ENCODE peak calls at places on chromosomes 6 and 20, in six cellular contexts. A is GM12878, K is K562, R is HCT116, P is HepG2, D is SK-N-SH. F is an unnamed sample.

GRCh38 chr20:16752901-16753300 is 4.7 kb downstream of the OTOR start:
- DNase-seq in K (no peak), P (no peak), A (no peak), D (no peak), R (no peak), F (no peak)

GRCh38 chr6:3438190-3439167 is 18.4 kb downstream of the SLC22A23 start:
- DNase-seq in D (no peak), R (no peak), P (peak; percentile 68), K (no peak), A (no peak), F (no peak)

GRCh38 chr20:584375-585301 is 25.5 kb downstream of the TCF15 start:
- DNase-seq in P (peak; percentile 35), D (no peak), K (peak; percentile 51), A (no peak), R (peak; percentile 43), F (no peak)

GRCh38 chr20:59131541-59132285 is 31.9 kb upstream of the ZNF831 start:
- DNase-seq in R (no peak), K (no peak), D (no peak), P (no peak), A (no peak), F (no peak)

GRCh38 chr6:36386495-36387439 is 702 bp downstream of the ETV7 start:
- DNase-seq in D (peak; percentile 58), R (no peak), P (no peak), K (peak; percentile 26), A (no peak), F (no peak)

GRCh38 chr6:42047790-42048405 is 2.4 kb upstream of the TAF8 start:
- DNase-seq in D (peak; percentile 53), P (no peak), R (no peak), K (no peak), A (no peak), F (no peak)

GRCh38 chr6:147756000-147756399 is 247.5 kb downstream of the SAMD5 start:
- DNase-seq in D (no peak), K (no peak), R (no peak), P (no peak), A (no peak), F (no peak)

GRCh38 chr6:145758086-145758485 is 22.8 kb upstream of the EPM2A start:
- DNase-seq in R (no peak), P (no peak), K (no peak), A (no peak), D (no peak), F (no peak)

GRCh38 chr20:63696311-63696627 is 183 bp upstream of the TNFRSF6B start:
- DNase-seq in K (no peak), D (no peak), A (no peak), P (no peak), R (peak; percentile 40), F (no peak)

GRCh38 chr6:125742024-125742423 is 7.4 kb upstream of the HEY2 start:
- DNase-seq in R (no peak), P (no peak), A (no peak), D (no peak), K (no peak), F (no peak)

GRCh38 chr6:44624226-44624625 is 236.7 kb downstream of the CDC5L start:
- DNase-seq in D (no peak), P (no peak), R (no peak), K (no peak), A (no peak), F (no peak)

GRCh38 chr6:135066397-135066796 is 11.8 kb upstream of the HBS1L start:
- DNase-seq in R (no peak), P (no peak), D (no peak), K (no peak), A (no peak), F (no peak)

GRCh38 chr6:66127061-66127460 is 420.0 kb upstream of the EYS start:
- DNase-seq in P (no peak), R (no peak), D (no peak), A (no peak), K (no peak), F (no peak)

GRCh38 chr20:20692587-20692986 is 19.9 kb downstream of the RALGAPA2 start:
- DNase-seq in P (no peak), R (no peak), A (no peak), K (no peak), D (no peak), F (no peak)

GRCh38 chr6:70520575-70520974 is 46.2 kb upstream of the SDHAF4 start:
- DNase-seq in P (peak; percentile 3), D (peak; percentile 9), A (no peak), R (no peak), K (peak; percentile 17), F (no peak)

GRCh38 chr20:48986899-48987298 is 59.2 kb upstream of the CSE1L start:
- DNase-seq in P (peak; percentile 49), A (no peak), D (peak; percentile 29), K (peak; percentile 17), R (no peak), F (no peak)

GRCh38 chr20:3483784-3484183 is 13.0 kb downstream of the ATRN start:
- DNase-seq in A (no peak), P (no peak), D (no peak), K (no peak), R (no peak), F (no peak)

GRCh38 chr20:24787621-24788020 is 161.4 kb upstream of the CST7 start:
- DNase-seq in K (no peak), A (no peak), D (no peak), P (no peak), R (no peak), F (no peak)

GRCh38 chr6:153976921-153977693 is 61.9 kb upstream of the OPRM1 start:
- DNase-seq in D (peak; percentile 84), A (peak; percentile 4), R (no peak), K (no peak), P (no peak), F (no peak)

GRCh38 chr20:5714261-5715041 is 35.8 kb upstream of the SHLD1 start:
- DNase-seq in K (peak; percentile 30), A (no peak), D (no peak), P (peak; percentile 100), R (no peak), F (peak; percentile 25)

GRCh38 chr6:147741419-147741818 is 232.9 kb downstream of the SAMD5 start:
- DNase-seq in K (no peak), P (no peak), R (no peak), D (no peak), A (no peak), F (no peak)

GRCh38 chr20:61433816-61434215 is 181.8 kb downstream of the CDH4 start:
- DNase-seq in A (no peak), R (no peak), D (no peak), P (no peak), K (no peak), F (no peak)
- H3K27me3 ChIP-seq in A (no peaks in the 10 kb centered on the region), R (no peaks in the 10 kb centered on the region), D (no peaks in the 10 kb centered on the region), P (peaks cover 40% of the 10 kb centered on the region), K (peaks cover 6% of the 10 kb centered on the region), F (peaks cover 4% of the 10 kb centered on the region)

GRCh38 chr6:131061041-131061770 is 1.8 kb downstream of the EPB41L2 start:
- DNase-seq in P (peak; percentile 52), R (no peak), A (no peak), K (peak; percentile 51), D (no peak), F (no peak)
- TF ChIP-seq YY1 in P (no peak), R (no peak), A (no peak), K (no peak), D (no peak), F (no peak)

DNA sequence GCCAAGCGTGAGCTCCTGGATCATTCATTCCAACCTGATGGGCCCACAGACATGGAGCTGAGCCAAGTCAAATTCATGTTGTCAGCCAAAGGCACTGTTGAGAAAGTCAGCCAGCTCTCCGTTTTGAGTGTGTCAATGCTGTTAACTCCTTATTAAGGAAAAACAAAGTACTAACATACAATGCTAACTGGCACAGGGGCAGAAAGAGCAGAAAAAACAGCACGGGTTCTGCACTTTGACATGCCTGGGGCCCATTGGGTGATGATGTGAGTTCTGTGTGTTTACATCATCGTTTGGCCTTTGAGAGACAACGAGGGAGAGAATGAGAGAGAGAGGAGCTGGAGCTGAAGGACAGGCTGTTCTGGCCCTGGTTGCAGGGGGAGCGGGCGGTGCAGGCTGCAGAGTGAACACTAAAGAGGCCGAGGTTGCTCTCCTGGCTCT is 85.9 kb downstream of the SMOC2 start:
- DNase-seq in K (no peak), D (no peak), P (no peak), R (no peak), A (no peak), F (no peak)
- H3K27me3 ChIP-seq in K (peaks cover 21% of the 10 kb centered on the region), D (no peaks in the 10 kb centered on the region), P (peaks cover 62% of the 10 kb centered on the region), R (no peaks in the 10 kb centered on the region), A (no peaks in the 10 kb centered on the region), F (no peaks in the 10 kb centered on the region)

DNA sequence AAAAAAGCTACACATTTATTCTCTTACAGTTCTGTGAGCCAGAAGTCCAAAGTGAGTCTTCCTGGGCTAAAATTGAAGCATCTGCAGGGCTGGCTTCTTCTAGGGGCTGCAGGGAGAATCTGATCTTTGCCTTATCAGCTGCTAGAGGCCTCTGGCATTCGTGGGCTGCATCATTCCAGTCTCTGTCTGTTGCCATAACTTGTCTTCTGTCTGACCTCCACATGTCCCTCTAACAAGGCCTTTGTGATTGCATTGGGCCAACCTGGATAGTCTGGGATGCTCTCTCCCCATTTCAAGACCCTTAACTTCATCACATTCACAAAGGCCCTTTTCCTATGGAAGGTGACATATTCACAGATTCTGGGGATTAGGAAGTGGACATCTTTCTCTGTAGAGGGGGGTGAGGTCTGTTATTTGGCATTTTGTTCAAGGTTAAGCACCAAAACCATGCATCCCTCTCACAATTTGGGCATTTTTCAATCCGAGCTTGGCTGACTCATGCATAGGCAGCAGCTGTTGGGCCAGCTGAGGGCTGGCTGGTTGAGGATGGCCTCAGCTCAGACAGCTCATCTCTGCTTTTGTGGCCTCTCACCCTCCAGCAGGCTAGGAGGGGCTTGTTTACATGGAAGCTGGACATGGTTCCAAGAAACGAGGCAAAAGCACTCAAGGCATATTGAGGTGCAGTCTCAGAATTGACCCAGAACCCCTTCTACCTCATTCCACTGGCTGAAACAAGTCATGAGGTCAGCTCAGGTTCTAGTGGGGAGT is 116.1 kb upstream of the NXT1 start:
- DNase-seq in K (peak; percentile 12), P (no peak), A (no peak), D (no peak), R (no peak), F (no peak)
- TF ChIP-seq YY1 in K (no peak), P (no peak), A (no peak), D (no peak), R (no peak), F (no peak)